ENCODE peak calls at places on chromosome 21, in five cellular contexts. D is nephron progenitor cell; G is GM12878; M is NCI-H1092; L is activated T-cell treated with anti-CD3 and anti-CD28 coated beads, Interleukin-2, amount 50 U/mL, for 72 hours. I is an unnamed sample.

GRCh38 chr21:40143822-40144525 is 276.7 kb downstream of the PCP4 start:
- DNase-seq in D (peak; percentile 84), G (no peak), M (peak; percentile 67), L (peak; percentile 32), I (no peak)

GRCh38 chr21:42299324-42300044 is 15.7 kb downstream of the TFF3 start:
- DNase-seq in D (no peak), G (no peak), M (no peak), L (peak; percentile 50), I (no peak)

GRCh38 chr21:33070921-33071877 is 1.3 kb downstream of the OLIG1 start:
- DNase-seq in D (peak; percentile 55), G (no peak), M (no peak), L (peak; percentile 21), I (no peak)

GRCh38 chr21:21067375-21067774 is 69.2 kb downstream of the NCAM2 start:
- DNase-seq in D (no peak), G (no peak), M (no peak), L (no peak), I (no peak)

GRCh38 chr21:34942911-34943310 is 106.2 kb downstream of the RUNX1 start:
- DNase-seq in D (peak; percentile 4), G (no peak), M (no peak), L (no peak), I (no peak)

GRCh38 chr21:33245289-33245918 is 15.7 kb downstream of the IFNAR2 start:
- DNase-seq in D (no peak), G (no peak), M (no peak), L (no peak), I (no peak)

GRCh38 chr21:32320059-32320458 is 21.4 kb downstream of the MRAP start:
- DNase-seq in D (no peak), G (no peak), M (no peak), L (no peak), I (no peak)

GRCh38 chr21:30206551-30207251 is 9.2 kb downstream of the CLDN8 start:
- DNase-seq in D (no peak), G (no peak), M (no peak), L (no peak), I (no peak)

GRCh38 chr21:33542640-33543504 is at the start of gene SON:
- DNase-seq in D (peak; percentile 94), G (peak; percentile 95), M (peak; percentile 98), L (peak; percentile 99), I (peak; percentile 97)

GRCh38 chr21:43762303-43763128 is 13.6 kb downstream of the CSTB start:
- DNase-seq in D (no peak), G (no peak), M (no peak), L (no peak), I (no peak)

GRCh38 chr21:24369278-24369677 is 1238.0 kb downstream of the MRPL39 start:
- DNase-seq in D (no peak), G (no peak), M (no peak), L (no peak), I (no peak)

GRCh38 chr21:14013056-14013603 is 197.6 kb downstream of the LIPI start:
- DNase-seq in D (no peak), G (no peak), M (no peak), L (no peak), I (no peak)

GRCh38 chr21:44279621-44280260 is 5.9 kb upstream of the AIRE start:
- DNase-seq in D (no peak), G (no peak), M (peak; percentile 65), L (no peak), I (no peak)

GRCh38 chr21:43921979-43922945 is 57.2 kb downstream of the AGPAT3 start:
- DNase-seq in D (no peak), G (peak; percentile 69), M (no peak), L (peak; percentile 74), I (peak; percentile 39)

GRCh38 chr21:35922618-35923017 is 137.7 kb downstream of the SETD4 start:
- DNase-seq in D (no peak), G (no peak), M (no peak), L (no peak), I (no peak)